ENCODE peak calls at places on chromosomes 11 and 22, in nine cellular contexts. G is AG04450; S is transverse colon; N is stomach; V is CD8-positive, alpha-beta T cell; Z is hepatocyte; Y is brain microvascular endothelial cell; M is osteoblast; T is GM23338. E is an unnamed sample. For H3K27me3, the result is how much of the 10 kb centered on the place peaks cover.

GRCh38 chr11:24559315-24559714 is 62.5 kb downstream of the LUZP2 start:
- DNase-seq in G (no peak), S (no peak), N (no peak), V (no peak), Z (no peak), Y (no peak), M (no peak), T (no peak), E (no peak)

GRCh38 chr11:15972838-15973237 is 383.5 kb downstream of the SOX6 start:
- DNase-seq in G (no peak), S (no peak), N (no peak), V (no peak), Z (no peak), Y (no peak), M (no peak), T (peak), E (no peak)

GRCh38 chr22:47199261-47199948 is 437.0 kb downstream of the TBC1D22A start:
- DNase-seq in G (no peak), S (no peak), N (peak), V (no peak), Z (no peak), Y (no peak), M (peak), T (no peak), E (no peak)

GRCh38 chr11:101407324-101407723 is 176.5 kb downstream of the TRPC6 start:
- DNase-seq in G (no peak), S (peak), N (no peak), V (no peak), Z (no peak), Y (no peak), M (peak), T (no peak), E (no peak)

GRCh38 chr22:40997485-40997884 is 46.3 kb downstream of the RBX1 start:
- DNase-seq in G (no peak), S (no peak), N (no peak), V (no peak), Z (no peak), Y (no peak), M (no peak), T (no peak), E (no peak)

GRCh38 chr22:42680648-42681047 is 31.5 kb upstream of the CYB5R3 start:
- DNase-seq in G (peak), S (no peak), N (no peak), V (no peak), Z (no peak), Y (peak), M (peak), T (no peak), E (peak)

GRCh38 chr22:41206719-41207118 is 1.6 kb downstream of the L3MBTL2 start:
- DNase-seq in G (no peak), S (no peak), N (no peak), V (no peak), Z (no peak), Y (no peak), M (no peak), T (no peak), E (no peak)

GRCh38 chr11:112025682-112026081 is 474 bp downstream of the DLAT start:
- DNase-seq in G (no peak), S (no peak), N (no peak), V (no peak), Z (no peak), Y (no peak), M (peak), T (no peak), E (no peak)

GRCh38 chr22:19713650-19714319 is 518 bp upstream of the SEPTIN5 start:
- DNase-seq in G (no peak), S (no peak), N (no peak), V (no peak), Z (peak), Y (no peak), M (peak), T (peak), E (no peak)

GRCh38 chr22:23827351-23827995 is 11.3 kb downstream of the DERL3 start:
- DNase-seq in G (no peak), S (no peak), N (no peak), V (no peak), Z (no peak), Y (no peak), M (no peak), T (no peak), E (no peak)

GRCh38 chr11:33290319-33290718 is 33.1 kb downstream of the HIPK3 start:
- DNase-seq in G (no peak), S (no peak), N (no peak), V (no peak), Z (no peak), Y (no peak), M (no peak), T (no peak), E (no peak)
- H3K4me3 ChIP-seq in G (no peak), S (no peak), N (no peak), V (no peak), Z (no peak), Y (no peak), M (no peak), T (no peak), E (no peak)

DNA sequence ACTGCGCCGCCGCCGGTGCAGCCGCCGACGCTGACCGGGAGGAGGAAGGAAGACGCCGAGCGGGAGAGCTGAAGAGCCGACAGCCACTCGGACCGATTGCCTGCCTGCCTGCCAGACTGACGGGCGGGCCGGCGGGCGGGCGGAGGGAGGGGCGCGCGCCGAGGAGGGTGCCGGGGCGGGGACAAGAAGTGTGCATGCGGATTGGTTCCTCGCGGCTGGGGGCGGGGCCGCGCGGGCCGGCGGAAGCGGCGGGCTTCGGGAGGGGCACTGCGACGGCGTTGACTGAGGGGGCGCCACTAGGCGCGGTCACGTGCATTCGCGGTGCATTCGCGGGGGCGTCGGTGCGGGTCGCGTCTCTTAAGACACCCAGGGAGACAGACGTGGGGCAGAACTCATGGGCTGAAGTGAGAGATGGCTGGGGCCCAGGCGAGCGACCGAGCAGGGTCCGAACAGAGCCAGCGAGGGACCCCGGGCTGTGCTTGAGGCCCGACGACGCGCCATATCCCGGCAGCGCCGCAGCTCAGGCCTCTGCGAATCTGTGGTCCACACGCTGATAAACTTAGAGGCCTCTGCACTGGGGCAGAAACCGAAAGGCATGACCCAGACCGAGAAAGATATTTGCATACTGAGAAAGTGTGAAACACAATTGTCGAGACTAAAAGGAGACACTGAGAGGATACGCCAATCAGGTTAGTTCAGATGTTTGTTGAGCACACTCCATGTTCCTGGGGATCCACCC is at the start of gene MAPK1:
- DNase-seq in G (peak), S (peak), N (peak), V (peak), Z (peak), Y (peak), M (peak), T (peak), E (peak)
- TF ChIP-seq CTCF in G (peak), S (peak), N (peak), V (peak), Z (peak), Y (peak), M (no peak), T (peak), E (no peak)

GRCh38 chr11:36162282-36162825 is 126.9 kb downstream of the COMMD9 start:
- DNase-seq in G (no peak), S (no peak), N (no peak), V (no peak), Z (no peak), Y (no peak), M (no peak), T (no peak), E (no peak)
- H3K27me3 ChIP-seq in G (under half), S (under half), N (under half), V (under half), Z (under half), Y (under half), M (under half), T (under half), E (under half)

GRCh38 chr11:118263694-118264567 is at the start of gene MPZL2:
- DNase-seq in G (no peak), S (peak), N (peak), V (no peak), Z (peak), Y (no peak), M (no peak), T (peak), E (no peak)

GRCh38 chr11:118265954-118266353 is 1.9 kb upstream of the MPZL2 start:
- DNase-seq in G (no peak), S (peak), N (peak), V (no peak), Z (no peak), Y (no peak), M (no peak), T (no peak), E (no peak)

GRCh38 chr11:118260353-118260752 is 3.7 kb downstream of the MPZL2 start:
- DNase-seq in G (no peak), S (no peak), N (no peak), V (no peak), Z (no peak), Y (no peak), M (peak), T (no peak), E (no peak)

GRCh38 chr11:118264568-118265470 is 722 bp upstream of the MPZL2 start:
- DNase-seq in G (no peak), S (no peak), N (no peak), V (no peak), Z (no peak), Y (no peak), M (no peak), T (peak), E (no peak)

DNA sequence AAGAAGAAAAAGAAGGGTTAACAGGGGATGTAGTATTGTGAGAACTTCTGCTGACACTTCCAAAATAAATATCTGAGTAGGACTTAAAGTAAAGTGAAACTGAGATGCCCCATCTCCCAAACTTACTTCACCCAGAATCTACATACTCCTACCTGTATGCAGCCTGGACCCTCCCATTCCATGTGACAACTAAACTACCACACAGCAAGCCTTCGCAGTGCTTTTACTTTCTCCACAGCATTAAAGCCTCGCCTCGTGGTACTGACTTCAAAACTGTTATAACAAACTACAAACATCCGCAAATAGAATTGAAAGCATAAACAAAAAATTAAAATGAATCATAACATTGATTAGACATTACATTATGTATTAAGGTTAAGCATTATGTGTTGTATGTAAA is 988 bp downstream of the MPZL2 start:
- DNase-seq in G (no peak), S (no peak), N (no peak), V (no peak), Z (no peak), Y (no peak), M (no peak), T (no peak), E (no peak)
- H3K4me3 ChIP-seq in G (no peak), S (peak), N (peak), V (no peak), Z (peak), Y (no peak), M (no peak), T (peak), E (peak)

GRCh38 chr11:134015541-134015940 is 53.3 kb upstream of the JAM3 start:
- DNase-seq in G (no peak), S (no peak), N (no peak), V (no peak), Z (no peak), Y (no peak), M (no peak), T (no peak), E (no peak)

GRCh38 chr11:134019500-134019899 is 49.4 kb upstream of the JAM3 start:
- DNase-seq in G (no peak), S (no peak), N (no peak), V (no peak), Z (no peak), Y (no peak), M (no peak), T (no peak), E (no peak)

GRCh38 chr11:134017773-134018430 is 51.0 kb upstream of the JAM3 start:
- DNase-seq in G (no peak), S (no peak), N (no peak), V (no peak), Z (no peak), Y (no peak), M (no peak), T (no peak), E (no peak)

GRCh38 chr11:134013518-134013917 is 55.4 kb upstream of the JAM3 start:
- DNase-seq in G (no peak), S (no peak), N (no peak), V (no peak), Z (no peak), Y (no peak), M (no peak), T (no peak), E (no peak)

GRCh38 chr11:134014502-134014901 is 54.4 kb upstream of the JAM3 start:
- DNase-seq in G (no peak), S (no peak), N (no peak), V (no peak), Z (no peak), Y (no peak), M (no peak), T (peak), E (no peak)
- TF ChIP-seq CTCF in G (peak), S (peak), N (no peak), V (no peak), Z (no peak), Y (peak), M (peak), T (peak), E (peak)

GRCh38 chr11:125426818-125427528 is 69.1 kb downstream of the FEZ1 start:
- DNase-seq in G (no peak), S (no peak), N (no peak), V (no peak), Z (no peak), Y (no peak), M (no peak), T (no peak), E (no peak)

GRCh38 chr11:125418396-125418795 is 77.7 kb downstream of the FEZ1 start:
- DNase-seq in G (no peak), S (no peak), N (no peak), V (no peak), Z (no peak), Y (no peak), M (no peak), T (peak), E (no peak)

GRCh38 chr11:125428486-125429173 is 67.4 kb downstream of the FEZ1 start:
- DNase-seq in G (no peak), S (no peak), N (no peak), V (no peak), Z (no peak), Y (no peak), M (no peak), T (peak), E (no peak)

GRCh38 chr11:125425601-125426000 is 70.5 kb downstream of the FEZ1 start:
- DNase-seq in G (no peak), S (no peak), N (no peak), V (no peak), Z (no peak), Y (no peak), M (no peak), T (no peak), E (no peak)

DNA sequence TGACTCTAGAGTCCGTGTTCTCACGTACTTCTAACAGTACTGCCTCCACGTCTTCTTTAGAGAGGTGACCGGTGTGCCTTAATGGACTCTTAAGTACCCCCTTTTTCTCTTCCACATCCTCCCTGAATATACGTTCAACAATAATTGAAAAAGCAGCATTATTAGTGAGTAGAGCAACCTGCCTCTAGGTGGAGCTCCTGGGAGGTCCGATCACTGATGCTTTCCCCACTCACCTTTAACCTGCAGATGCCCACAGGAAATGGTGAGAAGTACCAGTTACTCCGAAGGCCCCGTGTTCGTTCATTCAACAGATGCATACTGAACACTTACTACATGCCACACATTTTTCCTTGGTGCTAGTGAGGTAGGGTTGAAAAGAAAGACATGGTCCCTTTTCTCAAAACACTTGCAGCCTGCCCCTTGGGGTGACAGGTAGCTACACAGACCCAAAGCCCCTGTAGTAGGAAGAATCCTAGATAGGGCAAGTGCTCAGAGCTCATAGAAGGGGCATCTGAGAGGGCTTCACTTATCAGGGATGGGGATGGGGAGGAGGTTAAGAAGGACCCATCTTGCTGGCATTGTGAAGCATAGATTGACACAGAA is 72.7 kb downstream of the FEZ1 start:
- DNase-seq in G (no peak), S (no peak), N (no peak), V (no peak), Z (peak), Y (no peak), M (no peak), T (peak), E (no peak)
- H3K27me3 ChIP-seq in G (under half), S (under half), N (under half), V (under half), Z (under half), Y (under half), M (under half), T (under half), E (under half)

E was measured in kidney epithelial cell.